ENCODE peak calls at places on chromosomes 1 and 21, in four cellular contexts. N is CD4-positive, alpha-beta memory T cell; E is HAP-1; O is astrocyte. J is an unnamed sample.

GRCh38 chr1:156776942-156777341 is 9.6 kb downstream of the PRCC start:
- DNase-seq in O (no peak), N (no peak), E (no peak), J (no peak)

GRCh38 chr1:27596261-27596660 is 7.7 kb downstream of the AHDC1 start:
- DNase-seq in E (no peak), O (no peak), N (no peak), J (no peak)

GRCh38 chr21:39173999-39174398 is 9.3 kb downstream of the PSMG1 start:
- DNase-seq in E (no peak), O (no peak), N (no peak), J (no peak)

GRCh38 chr1:50847303-50847702 is 112.8 kb downstream of the FAF1 start:
- DNase-seq in N (no peak), E (no peak), O (no peak), J (no peak)

GRCh38 chr1:110463695-110464094 is 12.7 kb downstream of the PROK1 start:
- DNase-seq in E (no peak), N (no peak), O (peak), J (no peak)

GRCh38 chr1:95013948-95014574 is 58.7 kb downstream of the ALG14 start:
- DNase-seq in N (no peak), E (no peak), O (no peak), J (no peak)

GRCh38 chr1:110245876-110246620 is 35.9 kb downstream of the KCNC4 start:
- DNase-seq in O (no peak), E (no peak), N (no peak), J (no peak)

GRCh38 chr1:221072214-221072613 is 193.0 kb downstream of the HLX start:
- DNase-seq in O (no peak), N (no peak), E (no peak), J (no peak)

GRCh38 chr1:163035791-163036249 is 33.3 kb upstream of the RGS4 start:
- DNase-seq in N (no peak), E (no peak), O (peak), J (no peak)

GRCh38 chr1:201719812-201720521 is 109.0 kb upstream of the IPO9 start:
- DNase-seq in N (no peak), O (peak), E (peak), J (no peak)

GRCh38 chr1:75438355-75438754 is 172.6 kb downstream of the SLC44A5 start:
- DNase-seq in N (no peak), E (no peak), O (no peak), J (no peak)

GRCh38 chr1:237799762-237800474 is 90.8 kb downstream of the ZP4 start:
- DNase-seq in O (no peak), N (no peak), E (peak), J (peak)

GRCh38 chr1:234889643-234890042 is 239.0 kb downstream of the TOMM20 start:
- DNase-seq in E (no peak), N (no peak), O (no peak), J (no peak)

GRCh38 chr1:35886606-35887431 is 3.8 kb downstream of the AGO1 start:
- DNase-seq in N (no peak), E (peak), O (peak), J (no peak)

GRCh38 chr1:35885961-35886558 is 3.1 kb downstream of the AGO1 start:
- DNase-seq in O (no peak), E (peak), N (no peak), J (no peak)

GRCh38 chr1:35884934-35885333 is 1.9 kb downstream of the AGO1 start:
- DNase-seq in O (no peak), E (no peak), N (no peak), J (no peak)

GRCh38 chr1:35888255-35888654 is 5.2 kb downstream of the AGO1 start:
- DNase-seq in N (no peak), O (no peak), E (no peak), J (no peak)

GRCh38 chr1:35887508-35887907 is 4.5 kb downstream of the AGO1 start:
- DNase-seq in O (no peak), N (no peak), E (no peak), J (no peak)
- H3K4me3 ChIP-seq in O (no peak), N (no peak), E (no peak), J (no peak)

GRCh38 chr1:19273106-19273843 is 15.3 kb downstream of the AKR7A3 start:
- DNase-seq in E (no peak), O (no peak), N (no peak), J (no peak)
- H3K4me3 ChIP-seq in E (no peak), O (no peak), N (no peak), J (no peak)

GRCh38 chr21:36171327-36171726 is 14.7 kb downstream of the DOP1B start:
- DNase-seq in N (no peak), O (no peak), E (no peak), J (no peak)

GRCh38 chr21:36169465-36170128 is 13.0 kb downstream of the DOP1B start:
- DNase-seq in E (peak), N (no peak), O (no peak), J (peak)

GRCh38 chr21:36175771-36176565 is 19.3 kb downstream of the DOP1B start:
- DNase-seq in N (no peak), O (no peak), E (no peak), J (no peak)

GRCh38 chr21:36170823-36171222 is 14.2 kb downstream of the DOP1B start:
- DNase-seq in O (no peak), N (no peak), E (no peak), J (no peak)

DNA sequence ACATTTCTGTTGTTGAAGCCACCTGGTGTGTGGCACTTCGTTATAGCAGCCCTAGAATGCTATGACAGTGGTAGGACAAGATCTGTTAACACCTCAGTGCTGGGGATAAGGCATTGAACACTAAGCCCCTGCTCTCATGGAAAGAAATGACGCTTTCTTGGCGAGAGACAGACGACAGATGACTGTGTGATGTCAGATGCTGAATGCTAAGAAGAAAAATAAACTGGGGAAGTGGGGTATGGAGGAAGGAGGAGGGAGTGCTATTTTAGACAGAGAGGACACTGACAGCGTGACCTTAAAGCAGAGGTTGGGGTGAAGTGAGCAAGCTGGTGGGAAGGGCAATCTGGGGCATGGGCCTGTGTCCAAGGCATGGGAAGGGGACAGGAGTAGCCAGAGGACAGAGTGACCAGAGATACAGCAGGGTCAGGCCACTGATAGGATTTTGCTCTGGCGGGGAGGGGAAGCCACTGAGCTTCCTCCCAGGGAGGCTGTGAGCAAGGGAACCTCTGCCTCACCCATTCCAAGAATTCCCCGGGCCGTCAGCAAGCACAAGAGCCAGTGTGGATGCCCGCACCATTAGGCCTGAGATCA is 15.2 kb downstream of the DOP1B start:
- DNase-seq in N (no peak), E (no peak), O (no peak), J (no peak)
- H3K4me3 ChIP-seq in N (no peak), E (no peak), O (no peak), J (no peak)

GRCh38 chr1:151611832-151612505 is at the start of gene SNX27:
- DNase-seq in E (peak), N (peak), O (peak), J (peak)

GRCh38 chr1:151613275-151613867 is 1.5 kb downstream of the SNX27 start:
- DNase-seq in E (peak), N (no peak), O (no peak), J (no peak)

GRCh38 chr1:151612506-151613274 is 840 bp downstream of the SNX27 start:
- DNase-seq in N (peak), O (peak), E (peak), J (no peak)

GRCh38 chr1:151610142-151610541 is 1.7 kb upstream of the SNX27 start:
- DNase-seq in N (no peak), O (no peak), E (no peak), J (no peak)

GRCh38 chr1:151611288-151611790 is 511 bp upstream of the SNX27 start:
- DNase-seq in E (no peak), O (peak), N (no peak), J (peak)
- H3K4me3 ChIP-seq in E (peak), O (peak), N (no peak), J (peak)

DNA sequence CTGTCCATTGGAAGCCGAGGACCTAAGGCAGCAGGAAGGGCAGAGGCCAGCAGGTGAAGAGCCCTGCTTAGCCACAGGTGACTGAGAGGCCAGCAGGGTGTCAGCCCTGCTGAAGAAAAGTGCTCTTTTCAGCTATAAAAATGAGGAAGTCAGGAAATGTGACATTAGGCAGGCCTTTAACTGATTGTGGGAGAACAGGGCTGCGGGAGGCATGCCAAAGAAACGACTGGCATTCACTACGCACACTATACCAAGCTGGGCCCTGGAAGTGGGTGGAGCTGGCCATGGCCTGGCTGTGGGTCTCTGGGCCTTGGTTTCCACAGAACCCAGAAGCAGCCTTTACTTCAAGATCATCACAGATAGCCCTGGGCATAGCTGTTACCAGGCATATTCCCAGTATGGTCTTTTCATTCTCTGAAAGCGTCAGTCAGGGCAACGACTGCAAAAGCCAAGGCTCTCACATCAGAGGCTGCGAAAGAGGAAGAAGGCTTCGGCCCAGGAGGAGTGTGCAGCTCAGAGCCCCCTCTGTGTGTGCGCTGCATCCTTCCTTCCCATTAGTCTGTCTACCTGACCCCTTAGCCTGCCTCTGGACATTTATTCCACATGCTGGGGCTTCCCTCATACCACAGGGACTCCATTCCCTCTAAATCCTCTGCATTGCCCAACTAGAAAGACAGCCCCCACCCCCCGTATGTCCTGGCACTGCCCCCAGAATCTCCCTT is 14.3 kb downstream of the SLC2A1 start:
- DNase-seq in E (no peak), N (no peak), O (no peak), J (no peak)
- H3K4me3 ChIP-seq in E (no peak), N (no peak), O (no peak), J (no peak)

GRCh38 chr1:1213153-1213918 is 617 bp downstream of the TNFRSF4 start:
- DNase-seq in O (no peak), N (peak), E (no peak), J (no peak)

GRCh38 chr1:1213919-1214599 is at the start of gene TNFRSF4:
- DNase-seq in O (no peak), E (no peak), N (peak), J (no peak)

GRCh38 chr1:1211541-1212511 is 2.1 kb downstream of the TNFRSF4 start:
- DNase-seq in N (peak), O (no peak), E (no peak), J (no peak)

GRCh38 chr1:1210726-1211540 is 3.0 kb downstream of the TNFRSF4 start:
- DNase-seq in O (no peak), E (no peak), N (peak), J (no peak)

DNA sequence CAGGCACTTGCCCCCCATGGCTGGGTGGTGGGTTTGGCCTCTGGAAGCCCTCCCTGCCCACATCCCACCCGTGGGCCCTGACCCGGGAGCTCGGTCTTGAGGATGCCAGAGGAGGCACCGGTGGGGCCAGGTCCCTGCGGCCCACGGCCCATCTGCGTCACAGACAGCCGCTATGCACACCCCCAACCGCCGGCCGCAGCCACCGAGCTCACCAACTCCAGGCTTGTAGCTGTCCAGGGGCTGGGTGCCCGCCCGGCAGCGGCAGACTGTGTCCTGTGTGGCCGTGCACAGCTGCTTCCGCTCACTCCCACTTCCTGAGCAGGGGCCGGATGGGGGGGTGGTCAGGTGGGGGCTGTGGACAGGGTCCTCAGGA is 1.2 kb downstream of the TNFRSF4 start:
- DNase-seq in O (no peak), N (peak), E (no peak), J (no peak)
- H3K4me3 ChIP-seq in O (no peak), N (peak), E (no peak), J (no peak)

GRCh38 chr21:17783816-17784598 is 35.1 kb downstream of the C21orf91 start:
- DNase-seq in E (no peak), O (no peak), N (peak), J (no peak)
- H3K4me3 ChIP-seq in E (no peak), O (no peak), N (peak), J (no peak)

J was measured in Caco-2.